ENCODE peak calls at places on chromosomes 2 and 18, in six cellular contexts. A, Y, J, T, F and G are unnamed samples.

GRCh38 chr2:11528228-11528627 is 5.6 kb upstream of the GREB1 start:
- DNase-seq in A (no peak), Y (no peak), J (no peak), T (no peak), F (no peak), G (no peak)

GRCh38 chr2:45241061-45241561 is 231.9 kb upstream of the SIX2 start:
- DNase-seq in A (peak), Y (no peak), J (peak), T (no peak), F (peak), G (no peak)

GRCh38 chr2:148614332-148615049 is 30.1 kb upstream of the EPC2 start:
- DNase-seq in A (peak), Y (peak), J (peak), T (no peak), F (peak), G (no peak)

GRCh38 chr2:109647636-109648035 is 33.5 kb downstream of the SOWAHC start:
- DNase-seq in A (peak), Y (no peak), J (peak), T (no peak), F (peak), G (no peak)

GRCh38 chr2:150495993-150496627 is 8.6 kb upstream of the RND3 start:
- DNase-seq in A (peak), Y (no peak), J (peak), T (no peak), F (peak), G (no peak)

GRCh38 chr18:46343456-46343855 is 239.3 kb downstream of the HAUS1 start:
- DNase-seq in A (no peak), Y (no peak), J (no peak), T (no peak), F (no peak), G (no peak)

GRCh38 chr2:238816296-238816695 is 31.6 kb upstream of the TWIST2 start:
- DNase-seq in A (peak), Y (no peak), J (no peak), T (no peak), F (no peak), G (no peak)

GRCh38 chr2:2038746-2039530 is 292.1 kb downstream of the MYT1L start:
- DNase-seq in A (no peak), Y (no peak), J (no peak), T (no peak), F (no peak), G (no peak)

GRCh38 chr2:40746150-40746549 is 294.3 kb upstream of the SLC8A1 start:
- DNase-seq in A (no peak), Y (no peak), J (no peak), T (no peak), F (no peak), G (no peak)

GRCh38 chr2:232927041-232927792 is 57.2 kb downstream of the SNORC start:
- DNase-seq in A (no peak), Y (peak), J (no peak), T (no peak), F (no peak), G (no peak)

GRCh38 chr2:218717262-218717661 is 6.6 kb downstream of the TTLL4 start:
- DNase-seq in A (no peak), Y (no peak), J (peak), T (no peak), F (peak), G (no peak)

GRCh38 chr2:114614599-114614998 is 172.2 kb downstream of the DPP10 start:
- DNase-seq in A (no peak), Y (no peak), J (no peak), T (no peak), F (no peak), G (no peak)

GRCh38 chr2:117272975-117273671 is 541.4 kb upstream of the DDX18 start:
- DNase-seq in A (no peak), Y (no peak), J (no peak), T (no peak), F (no peak), G (no peak)

GRCh38 chr2:651961-652373 is 25.2 kb downstream of the TMEM18 start:
- DNase-seq in A (no peak), Y (no peak), J (no peak), T (peak), F (no peak), G (no peak)

GRCh38 chr2:218982312-218983262 is 2.4 kb downstream of the FEV start:
- DNase-seq in A (no peak), Y (peak), J (no peak), T (peak), F (no peak), G (no peak)

GRCh38 chr2:152175368-152176112 is at the start of gene STAM2:
- DNase-seq in A (peak), Y (peak), J (peak), T (peak), F (peak), G (peak)

GRCh38 chr18:3948958-3949357 is 499.0 kb downstream of the TGIF1 start:
- DNase-seq in A (no peak), Y (no peak), J (no peak), T (no peak), F (no peak), G (no peak)

GRCh38 chr2:195613922-195614321 is 43.1 kb upstream of the SLC39A10 start:
- DNase-seq in A (peak), Y (no peak), J (peak), T (no peak), F (peak), G (no peak)

GRCh38 chr2:111900859-111901258 is 2.5 kb downstream of the MERTK start:
- DNase-seq in A (no peak), Y (peak), J (peak), T (no peak), F (peak), G (no peak)
- TF ChIP-seq CTCF in A (peak), Y (no peak), J (peak), T (no peak), F (peak), G (no peak)

GRCh38 chr2:128663371-128664050 is 344.8 kb upstream of the HS6ST1 start:
- DNase-seq in A (no peak), Y (no peak), J (no peak), T (peak), F (no peak), G (no peak)

GRCh38 chr2:128665113-128665512 is 346.4 kb upstream of the HS6ST1 start:
- DNase-seq in A (no peak), Y (no peak), J (no peak), T (no peak), F (no peak), G (no peak)

GRCh38 chr2:128661955-128662564 is 343.4 kb upstream of the HS6ST1 start:
- DNase-seq in A (no peak), Y (no peak), J (no peak), T (peak), F (no peak), G (no peak)

GRCh38 chr2:128666596-128666995 is 347.9 kb upstream of the HS6ST1 start:
- DNase-seq in A (no peak), Y (no peak), J (no peak), T (no peak), F (no peak), G (no peak)

GRCh38 chr2:128664499-128664971 is 345.9 kb upstream of the HS6ST1 start:
- DNase-seq in A (no peak), Y (peak), J (peak), T (no peak), F (no peak), G (no peak)
- TF ChIP-seq CTCF in A (no peak), Y (no peak), J (no peak), T (no peak), F (no peak), G (no peak)

GRCh38 chr2:164498841-164499240 is 122.4 kb downstream of the GRB14 start:
- DNase-seq in A (no peak), Y (no peak), J (no peak), T (no peak), F (no peak), G (no peak)

DNA sequence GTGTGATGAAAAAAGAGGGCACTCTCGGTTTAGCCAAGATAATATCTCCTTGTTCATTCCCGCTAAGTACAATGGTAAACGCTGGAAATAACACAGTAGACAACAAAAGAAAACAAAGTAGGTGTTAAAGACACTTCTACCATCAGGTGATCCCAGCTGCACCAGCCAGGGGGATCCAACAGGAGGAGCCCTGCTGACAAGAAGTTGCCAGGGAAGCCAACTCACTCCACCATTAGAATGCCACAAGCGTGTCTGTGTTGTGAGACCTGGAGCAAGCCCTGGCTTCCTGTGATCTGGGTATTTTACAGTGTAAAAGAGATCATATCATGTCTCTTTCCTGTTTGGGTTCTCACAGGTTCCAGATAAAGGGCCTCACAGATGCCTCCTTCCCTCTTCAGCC is 117.0 kb downstream of the GRB14 start:
- DNase-seq in A (no peak), Y (peak), J (no peak), T (no peak), F (no peak), G (no peak)
- TF ChIP-seq CTCF in A (peak), Y (peak), J (no peak), T (peak), F (no peak), G (no peak)

DNA sequence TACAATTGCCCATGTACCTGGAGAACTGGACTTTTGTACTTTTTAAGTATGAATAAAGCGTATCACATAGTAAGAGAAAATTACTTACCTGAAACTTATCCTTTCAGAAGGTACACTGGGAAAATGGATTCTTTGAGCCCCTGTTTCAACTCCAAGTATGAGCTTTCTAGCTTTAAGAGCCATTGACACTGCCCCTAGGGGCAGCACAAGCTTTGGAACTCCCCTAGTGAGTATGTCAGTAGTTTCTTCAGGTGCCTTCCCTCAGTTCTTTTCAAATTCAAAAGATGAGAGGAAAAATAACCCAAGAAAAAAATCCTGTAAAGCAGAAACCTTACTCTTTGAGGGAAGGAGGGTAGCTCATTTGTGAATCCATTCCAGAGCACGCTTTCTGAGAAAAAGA is 124.1 kb downstream of the MEMO1 start:
- DNase-seq in A (no peak), Y (peak), J (no peak), T (no peak), F (no peak), G (no peak)
- TF ChIP-seq CTCF in A (peak), Y (no peak), J (peak), T (no peak), F (no peak), G (no peak)